ENCODE peak calls at places on chromosomes 3 and 15, in six cellular contexts. P is transverse colon, V is IMR-90, B is T-helper 9 cell, S is lower leg skin, L is NCI-H1105 treated with DMSO at 0.1 percent for 48 hours. J is an unnamed sample.

GRCh38 chr3:187066228-187066995 is 72.9 kb downstream of the RPL39L start:
- DNase-seq in B (no peak), P (no peak), V (peak), S (no peak), L (no peak), J (peak)

GRCh38 chr3:61841111-61841845 is 279.9 kb downstream of the PTPRG start:
- DNase-seq in P (no peak), B (no peak), L (no peak), V (peak), S (no peak), J (no peak)

GRCh38 chr15:90917569-90917968 is 14.5 kb downstream of the MAN2A2 start:
- DNase-seq in S (no peak), B (no peak), V (no peak), L (no peak), P (no peak), J (no peak)

GRCh38 chr15:78130466-78131294 is 565 bp downstream of the CIB2 start:
- DNase-seq in L (no peak), B (peak), V (no peak), S (no peak), P (peak), J (no peak)

GRCh38 chr15:37165420-37165819 is 65.1 kb upstream of the MEIS2 start:
- DNase-seq in L (no peak), V (no peak), P (no peak), B (no peak), S (no peak), J (no peak)

GRCh38 chr3:180804871-180805430 is 107.5 kb upstream of the FXR1 start:
- DNase-seq in B (no peak), L (peak), S (no peak), P (no peak), V (peak), J (no peak)

GRCh38 chr3:186663351-186664118 is 2.3 kb upstream of the HRG start:
- DNase-seq in S (no peak), V (no peak), P (no peak), L (no peak), B (no peak), J (no peak)

GRCh38 chr15:99921086-99921485 is 187.8 kb upstream of the LYSMD4 start:
- DNase-seq in B (no peak), P (no peak), S (no peak), V (no peak), L (no peak), J (no peak)

GRCh38 chr15:90082140-90082713 is 20.0 kb downstream of the IDH2 start:
- DNase-seq in P (no peak), B (no peak), V (no peak), L (no peak), S (no peak), J (no peak)

GRCh38 chr3:112776000-112776399 is 70.7 kb downstream of the CD200R1L start:
- DNase-seq in B (no peak), L (no peak), P (no peak), V (peak), S (no peak), J (no peak)

GRCh38 chr3:31416980-31417379 is 115.7 kb upstream of the STT3B start:
- DNase-seq in B (no peak), S (no peak), L (no peak), P (no peak), V (no peak), J (no peak)

GRCh38 chr3:188358787-188359493 is 205.0 kb downstream of the LPP start:
- DNase-seq in L (no peak), S (no peak), P (no peak), V (no peak), B (no peak), J (no peak)

GRCh38 chr15:40355976-40356585 is 1.9 kb upstream of the DISP2 start:
- DNase-seq in V (no peak), S (no peak), L (no peak), B (no peak), P (no peak), J (no peak)

GRCh38 chr3:4739289-4740236 is 239.7 kb upstream of the BHLHE40 start:
- DNase-seq in P (no peak), V (no peak), B (no peak), L (no peak), S (no peak), J (no peak)

GRCh38 chr15:59042041-59042440 is 54.6 kb downstream of the RNF111 start:
- DNase-seq in S (no peak), V (no peak), P (no peak), B (no peak), L (no peak), J (no peak)

GRCh38 chr3:138362536-138362935 is 14.2 kb downstream of the MRAS start:
- DNase-seq in B (no peak), L (no peak), P (no peak), S (no peak), V (no peak), J (no peak)

GRCh38 chr3:101070260-101071121 is 77.3 kb upstream of the ABI3BP start:
- DNase-seq in L (peak), P (peak), B (peak), S (no peak), V (no peak), J (peak)

GRCh38 chr3:66885326-66886000 is 112.6 kb upstream of the KBTBD8 start:
- DNase-seq in S (no peak), L (no peak), P (no peak), B (no peak), V (peak), J (no peak)

GRCh38 chr3:179852117-179852886 is 184.4 kb downstream of the PEX5L start:
- DNase-seq in L (no peak), B (no peak), S (no peak), V (peak), P (no peak), J (no peak)

GRCh38 chr3:9883676-9884554 is 3.9 kb upstream of the CIDEC start:
- DNase-seq in L (no peak), S (no peak), B (no peak), P (no peak), V (peak), J (no peak)

GRCh38 chr3:140216249-140216648 is 281.3 kb downstream of the CLSTN2 start:
- DNase-seq in S (no peak), P (no peak), B (no peak), V (no peak), L (peak), J (no peak)

GRCh38 chr3:187702507-187703033 is at the start of gene RTP2:
- DNase-seq in S (no peak), P (no peak), B (no peak), L (no peak), V (no peak), J (no peak)

GRCh38 chr3:145857956-145858355 is 303.0 kb downstream of the PLOD2 start:
- DNase-seq in V (no peak), B (no peak), P (no peak), S (no peak), L (no peak), J (no peak)

GRCh38 chr3:60192297-60193114 is 1058.7 kb downstream of the FHIT start:
- DNase-seq in S (no peak), V (no peak), P (no peak), B (no peak), L (no peak), J (no peak)

GRCh38 chr3:25040739-25041138 is 387.3 kb upstream of the RARB start:
- DNase-seq in V (no peak), P (no peak), B (no peak), S (no peak), L (no peak), J (no peak)

GRCh38 chr15:39578851-39579486 is 1.9 kb upstream of the THBS1 start:
- DNase-seq in P (no peak), V (peak), L (no peak), B (no peak), S (no peak), J (no peak)

GRCh38 chr15:40182358-40183029 is 21.6 kb downstream of the BUB1B start:
- DNase-seq in V (no peak), S (no peak), B (no peak), L (no peak), P (no peak), J (no peak)